ENCODE peak calls at places on chromosomes 1 and 21, in eight cellular contexts. R, V, S, Z, T, X, P and G are unnamed samples.

GRCh38 chr1:63946866-63947491 is 173.2 kb downstream of the ROR1 start:
- DNase-seq in S (no peak), X (no peak), R (no peak), T (peak; percentile 83), V (no peak), P (no peak), Z (no peak), G (no peak)

GRCh38 chr1:24870551-24871195 is 59.4 kb downstream of the RUNX3 start:
- DNase-seq in X (no peak), R (no peak), P (no peak), V (no peak), Z (no peak), S (no peak), T (no peak), G (no peak)

GRCh38 chr1:115718011-115718754 is 50.3 kb downstream of the CASQ2 start:
- DNase-seq in V (no peak), S (no peak), R (no peak), P (no peak), X (no peak), Z (no peak), T (no peak), G (no peak)

GRCh38 chr1:24707659-24708058 is 37.6 kb upstream of the CLIC4 start:
- DNase-seq in R (no peak), Z (no peak), T (no peak), P (no peak), X (no peak), V (peak; percentile 54), S (no peak), G (no peak)

GRCh38 chr1:227745568-227745967 is 10.3 kb downstream of the SNAP47 start:
- DNase-seq in R (no peak), Z (no peak), X (no peak), S (no peak), V (no peak), T (no peak), P (no peak), G (no peak)

GRCh38 chr1:175872588-175872987 is 129.2 kb upstream of the TNR start:
- DNase-seq in T (no peak), P (no peak), R (no peak), S (no peak), Z (no peak), X (no peak), V (no peak), G (no peak)

GRCh38 chr1:209870151-209870831 is 42.5 kb downstream of the UTP25 start:
- DNase-seq in R (no peak), S (no peak), Z (no peak), V (no peak), X (no peak), T (no peak), P (no peak), G (no peak)

GRCh38 chr1:61011514-61012263 is 70.7 kb upstream of the NFIA start:
- DNase-seq in P (no peak), R (no peak), X (no peak), T (no peak), V (no peak), Z (no peak), S (no peak), G (no peak)

GRCh38 chr1:116471241-116471640 is 98.2 kb downstream of the ATP1A1 start:
- DNase-seq in Z (no peak), S (no peak), T (no peak), V (no peak), X (no peak), P (no peak), R (no peak), G (no peak)

GRCh38 chr21:46129846-46130651 is 25.3 kb downstream of the FTCD start:
- DNase-seq in T (no peak), V (no peak), R (no peak), Z (peak; percentile 13), S (no peak), X (no peak), P (peak; percentile 39), G (no peak)

GRCh38 chr21:46128106-46128982 is 27.0 kb downstream of the FTCD start:
- DNase-seq in V (no peak), T (no peak), X (peak; percentile 38), Z (peak; percentile 12), R (no peak), S (no peak), P (peak; percentile 39), G (no peak)

GRCh38 chr21:46128983-46129571 is 26.3 kb downstream of the FTCD start:
- DNase-seq in V (no peak), R (no peak), T (no peak), X (no peak), S (no peak), P (peak; percentile 29), Z (peak; percentile 21), G (no peak)

GRCh38 chr21:46131721-46132651 is 23.4 kb downstream of the FTCD start:
- DNase-seq in X (no peak), R (no peak), V (no peak), Z (no peak), S (no peak), T (no peak), P (no peak), G (no peak)

GRCh38 chr21:46130721-46131720 is 24.4 kb downstream of the FTCD start:
- DNase-seq in X (no peak), Z (no peak), R (no peak), P (peak; percentile 43), V (no peak), S (no peak), T (no peak), G (no peak)
- H3K9me3 ChIP-seq in X (no peaks in the 10 kb centered on the region), Z (no peaks in the 10 kb centered on the region), R (peaks cover 51% of the 10 kb centered on the region), P (no peaks in the 10 kb centered on the region), V (no peaks in the 10 kb centered on the region), S (no peaks in the 10 kb centered on the region), T (no peaks in the 10 kb centered on the region), G (no peaks in the 10 kb centered on the region)

GRCh38 chr1:106325600-106325999 is 730.9 kb upstream of the PRMT6 start:
- DNase-seq in R (no peak), X (no peak), S (no peak), Z (no peak), P (no peak), V (no peak), T (no peak), G (no peak)

GRCh38 chr1:106319611-106320010 is 736.9 kb upstream of the PRMT6 start:
- DNase-seq in T (no peak), R (no peak), V (no peak), X (no peak), P (no peak), Z (no peak), S (no peak), G (no peak)
- H3K9me3 ChIP-seq in T (no peaks in the 10 kb centered on the region), R (no peaks in the 10 kb centered on the region), V (no peaks in the 10 kb centered on the region), X (no peaks in the 10 kb centered on the region), P (no peaks in the 10 kb centered on the region), Z (peaks cover 5% of the 10 kb centered on the region), S (peaks cover 4% of the 10 kb centered on the region), G (peaks cover 2% of the 10 kb centered on the region)

GRCh38 chr1:2962541-2962940 is 58.7 kb upstream of the ACTRT2 start:
- DNase-seq in R (no peak), Z (no peak), V (no peak), S (no peak), P (peak; percentile 29), T (no peak), X (no peak), G (no peak)

GRCh38 chr1:2961661-2962060 is 59.6 kb upstream of the ACTRT2 start:
- DNase-seq in R (no peak), Z (no peak), V (no peak), X (no peak), T (no peak), P (peak; percentile 15), S (no peak), G (no peak)

GRCh38 chr1:2962946-2963345 is 58.3 kb upstream of the ACTRT2 start:
- DNase-seq in V (no peak), P (peak; percentile 30), R (no peak), Z (no peak), S (no peak), X (no peak), T (no peak), G (no peak)

GRCh38 chr1:2962061-2962460 is 59.2 kb upstream of the ACTRT2 start:
- DNase-seq in V (no peak), R (no peak), Z (no peak), S (no peak), X (no peak), T (no peak), P (peak; percentile 35), G (no peak)

DNA sequence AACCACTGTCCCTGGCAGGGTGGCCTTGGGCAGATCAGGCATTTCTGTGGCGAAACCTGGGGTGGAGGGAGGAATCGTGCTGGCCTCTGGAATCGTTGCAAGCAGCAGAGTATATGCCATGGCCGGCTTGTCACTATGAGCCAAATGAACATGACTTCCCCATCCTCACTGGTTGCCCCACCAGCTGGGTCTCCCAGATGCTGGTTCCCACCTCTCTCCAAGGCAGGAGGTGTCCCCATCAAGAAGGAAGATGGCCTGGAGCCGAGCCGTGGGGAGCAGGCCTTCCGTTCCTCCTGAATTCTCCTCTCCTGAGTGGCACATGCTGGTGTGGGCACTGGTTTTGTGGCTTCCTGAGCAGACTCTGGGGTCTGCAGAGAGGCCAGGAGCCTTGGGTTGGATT is 60.2 kb upstream of the ACTRT2 start:
- DNase-seq in T (no peak), P (peak; percentile 17), S (no peak), X (no peak), R (no peak), V (no peak), Z (no peak), G (no peak)
- H3K9me3 ChIP-seq in T (peaks cover 5% of the 10 kb centered on the region), P (no peaks in the 10 kb centered on the region), S (peaks cover 4% of the 10 kb centered on the region), X (peaks cover 12% of the 10 kb centered on the region), R (peaks cover 64% of the 10 kb centered on the region), V (peaks cover 5% of the 10 kb centered on the region), Z (peaks cover 14% of the 10 kb centered on the region), G (peaks cover 2% of the 10 kb centered on the region)

GRCh38 chr1:125085720-125086591 is 3901.2 kb downstream of the SRGAP2C start:
- DNase-seq in P (peak; percentile 23), V (no peak), T (no peak), S (no peak), Z (no peak), X (no peak), R (no peak), G (no peak)
- H3K9me3 ChIP-seq in P (no peaks in the 10 kb centered on the region), V (peaks cover 2% of the 10 kb centered on the region), T (peaks cover 37% of the 10 kb centered on the region), S (peaks cover 32% of the 10 kb centered on the region), Z (peaks cover 49% of the 10 kb centered on the region), X (peaks cover 42% of the 10 kb centered on the region), R (peaks cover 41% of the 10 kb centered on the region), G (no peaks in the 10 kb centered on the region)

GRCh38 chr1:223460566-223461189 is 67.5 kb downstream of the CCDC185 start:
- DNase-seq in V (no peak), P (no peak), Z (no peak), S (no peak), R (no peak), T (no peak), X (no peak), G (no peak)

GRCh38 chr1:223455470-223455869 is 62.3 kb downstream of the CCDC185 start:
- DNase-seq in R (no peak), X (no peak), S (no peak), Z (no peak), P (no peak), V (no peak), T (no peak), G (no peak)

GRCh38 chr1:223456747-223457146 is 63.5 kb downstream of the CCDC185 start:
- DNase-seq in V (no peak), P (no peak), S (no peak), T (no peak), R (no peak), Z (no peak), X (no peak), G (no peak)

GRCh38 chr1:223454959-223455358 is 61.7 kb downstream of the CCDC185 start:
- DNase-seq in P (no peak), X (no peak), S (no peak), Z (no peak), R (no peak), V (no peak), T (no peak), G (no peak)
- H3K9me3 ChIP-seq in P (no peaks in the 10 kb centered on the region), X (no peaks in the 10 kb centered on the region), S (no peaks in the 10 kb centered on the region), Z (no peaks in the 10 kb centered on the region), R (no peaks in the 10 kb centered on the region), V (no peaks in the 10 kb centered on the region), T (no peaks in the 10 kb centered on the region), G (no peaks in the 10 kb centered on the region)